ENCODE peak calls at places on chromosomes 5 and 9, in eight cellular contexts. Q is stomach; L is brain microvascular endothelial cell; O is fibroblast of villous mesenchyme; Y is lower lobe of right lung; H is WERI-Rb-1; A is CD8-positive, alpha-beta T cell; K is BJ. U is an unnamed sample.

GRCh38 chr5:56356121-56356875 is 123.2 kb upstream of the ANKRD55 start:
- DNase-seq in Q (no peak), L (no peak), O (peak; percentile 48), Y (no peak), H (no peak), A (no peak), K (no peak), U (no peak)

GRCh38 chr9:68574150-68574549 is 33.5 kb upstream of the TMEM252 start:
- DNase-seq in Q (no peak), L (no peak), O (no peak), Y (no peak), H (no peak), A (no peak), K (no peak), U (no peak)

GRCh38 chr5:12292610-12293204 is 388.5 kb upstream of the CTNND2 start:
- DNase-seq in Q (no peak), L (no peak), O (peak; percentile 4), Y (no peak), H (peak; percentile 23), A (no peak), K (no peak), U (peak; percentile 9)

GRCh38 chr9:7234144-7234543 is 476.4 kb downstream of the KDM4C start:
- DNase-seq in Q (no peak), L (peak; percentile 47), O (peak; percentile 42), Y (no peak), H (peak; percentile 32), A (no peak), K (no peak), U (peak; percentile 53)

GRCh38 chr5:163506726-163507125 is 1.3 kb downstream of the MAT2B start:
- DNase-seq in Q (no peak), L (peak; percentile 6), O (peak; percentile 56), Y (no peak), H (no peak), A (no peak), K (no peak), U (peak; percentile 31)

GRCh38 chr5:178113141-178113787 is at the start of gene N4BP3:
- DNase-seq in Q (peak; percentile 83), L (no peak), O (peak; percentile 38), Y (peak; percentile 74), H (peak; percentile 72), A (peak; percentile 73), K (no peak), U (peak; percentile 40)

GRCh38 chr5:148831590-148832565 is 5.5 kb downstream of the ADRB2 start:
- DNase-seq in Q (no peak), L (no peak), O (no peak), Y (no peak), H (no peak), A (no peak), K (no peak), U (no peak)

GRCh38 chr9:105091004-105091640 is 153.3 kb upstream of the SLC44A1 start:
- DNase-seq in Q (no peak), L (no peak), O (no peak), Y (no peak), H (no peak), A (no peak), K (no peak), U (no peak)

GRCh38 chr5:10319202-10319851 is 11.6 kb upstream of the CMBL start:
- DNase-seq in Q (no peak), L (peak; percentile 60), O (peak; percentile 92), Y (no peak), H (no peak), A (no peak), K (no peak), U (peak; percentile 71)

GRCh38 chr5:172905771-172906170 is 53.5 kb upstream of the RPL26L1 start:
- DNase-seq in Q (no peak), L (no peak), O (peak; percentile 47), Y (no peak), H (no peak), A (no peak), K (no peak), U (no peak)

GRCh38 chr5:3854069-3854741 is 258.6 kb downstream of the IRX1 start:
- DNase-seq in Q (no peak), L (no peak), O (no peak), Y (no peak), H (no peak), A (no peak), K (no peak), U (no peak)

GRCh38 chr9:86601697-86602096 is 247.5 kb upstream of the TUT7 start:
- DNase-seq in Q (no peak), L (no peak), O (peak; percentile 62), Y (no peak), H (no peak), A (no peak), K (no peak), U (no peak)

GRCh38 chr5:176770431-176770830 is 39.9 kb upstream of the UNC5A start:
- DNase-seq in Q (no peak), L (no peak), O (no peak), Y (no peak), H (no peak), A (no peak), K (no peak), U (no peak)

GRCh38 chr5:80275347-80275746 is 19.5 kb upstream of the SERINC5 start:
- DNase-seq in Q (no peak), L (no peak), O (peak; percentile 43), Y (no peak), H (no peak), A (no peak), K (no peak), U (peak; percentile 24)

GRCh38 chr5:81820315-81820636 is 69.4 kb upstream of the SSBP2 start:
- DNase-seq in Q (no peak), L (no peak), O (no peak), Y (no peak), H (no peak), A (no peak), K (no peak), U (no peak)

GRCh38 chr5:107933326-107933725 is 262.6 kb upstream of the EFNA5 start:
- DNase-seq in Q (no peak), L (no peak), O (no peak), Y (no peak), H (no peak), A (no peak), K (no peak), U (no peak)

GRCh38 chr9:111474385-111474784 is 9.8 kb downstream of the ECPAS start:
- DNase-seq in Q (no peak), L (no peak), O (no peak), Y (no peak), H (no peak), A (no peak), K (no peak), U (no peak)

GRCh38 chr5:1008451-1009358 is at the start of gene NKD2:
- DNase-seq in Q (peak; percentile 31), L (no peak), O (no peak), Y (peak; percentile 51), H (peak; percentile 61), A (peak; percentile 11), K (no peak), U (no peak)

GRCh38 chr9:81499021-81499454 is 190.3 kb downstream of the TLE1 start:
- DNase-seq in Q (no peak), L (peak; percentile 28), O (peak; percentile 76), Y (no peak), H (no peak), A (no peak), K (peak; percentile 75), U (peak; percentile 78)
- H3K4me3 ChIP-seq in Q (no peak overlapping the region), L (no peak overlapping the region), O (no peak overlapping the region), Y (no peak overlapping the region), H (no peak overlapping the region), A (no peak overlapping the region), K (no peak overlapping the region), U (no peak overlapping the region)

DNA sequence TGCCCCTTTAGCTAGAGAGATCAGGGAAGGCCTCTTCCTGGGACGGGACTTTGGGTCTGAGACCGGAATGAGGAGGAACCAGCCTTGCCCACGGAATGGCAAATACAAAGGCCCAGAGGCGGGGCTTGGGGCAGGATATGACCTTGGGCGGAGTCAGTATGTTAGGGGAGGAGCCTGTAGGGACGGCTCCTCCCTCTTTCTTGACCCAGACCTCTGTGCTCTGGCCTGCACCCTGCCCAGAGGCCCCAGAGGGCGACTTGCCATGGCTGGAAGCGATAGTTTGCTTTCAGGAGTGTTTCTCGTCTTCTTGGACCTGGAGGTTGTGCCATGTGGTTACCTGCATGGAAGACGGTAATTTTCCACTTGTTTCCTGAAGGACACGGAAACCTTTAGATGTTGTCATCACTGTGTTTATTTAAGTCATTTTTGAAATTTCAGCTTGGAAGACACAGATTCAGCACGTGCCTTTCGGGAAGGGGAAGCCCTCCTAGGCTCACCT is 85.6 kb downstream of the DAB2IP start:
- DNase-seq in Q (peak; percentile 91), L (no peak), O (no peak), Y (peak; percentile 83), H (no peak), A (no peak), K (no peak), U (no peak)
- H3K4me3 ChIP-seq in Q (peak overlapping the region; percentile 47), L (no peak overlapping the region), O (peak overlapping the region; percentile 47), Y (peak overlapping the region; percentile 58), H (no peak overlapping the region), A (no peak overlapping the region), K (no peak overlapping the region), U (no peak overlapping the region)

DNA sequence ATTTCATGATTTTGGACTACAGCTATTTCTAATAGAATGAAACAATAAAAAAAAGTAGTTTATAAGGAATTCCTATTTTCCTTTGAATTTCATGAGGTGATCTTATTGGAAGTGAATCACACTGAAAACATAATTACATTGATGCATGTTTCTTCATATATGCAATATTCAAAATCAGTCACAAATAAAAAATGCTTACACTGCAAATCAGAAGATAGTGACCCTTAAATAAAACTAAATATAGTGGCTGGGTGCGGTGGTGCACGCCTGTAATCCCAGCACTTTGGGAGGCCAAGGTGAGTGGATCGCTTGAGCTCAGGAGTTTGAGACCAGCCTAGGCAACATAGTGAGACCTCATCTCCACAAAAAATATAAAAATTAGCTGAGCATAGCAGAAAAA is 79.5 kb downstream of the CDC14B start:
- DNase-seq in Q (no peak), L (no peak), O (no peak), Y (no peak), H (no peak), A (no peak), K (no peak), U (no peak)
- H3K4me3 ChIP-seq in Q (no peak overlapping the region), L (no peak overlapping the region), O (no peak overlapping the region), Y (no peak overlapping the region), H (no peak overlapping the region), A (no peak overlapping the region), K (no peak overlapping the region), U (no peak overlapping the region)

GRCh38 chr5:124057815-124058231 is 545.8 kb downstream of the CSNK1G3 start:
- DNase-seq in Q (no peak), L (no peak), O (no peak), Y (no peak), H (no peak), A (no peak), K (no peak), U (no peak)
- H3K4me3 ChIP-seq in Q (no peak overlapping the region), L (no peak overlapping the region), O (no peak overlapping the region), Y (no peak overlapping the region), H (no peak overlapping the region), A (no peak overlapping the region), K (no peak overlapping the region), U (no peak overlapping the region)

GRCh38 chr5:159133041-159133741 is 33.5 kb upstream of the EBF1 start:
- DNase-seq in Q (no peak), L (peak; percentile 59), O (peak; percentile 84), Y (no peak), H (no peak), A (no peak), K (no peak), U (peak; percentile 90)
- H3K4me3 ChIP-seq in Q (no peak overlapping the region), L (no peak overlapping the region), O (peak overlapping the region; percentile 14), Y (no peak overlapping the region), H (no peak overlapping the region), A (no peak overlapping the region), K (no peak overlapping the region), U (no peak overlapping the region)

GRCh38 chr5:71457106-71457505 is 1.7 kb downstream of the BDP1 start:
- DNase-seq in Q (no peak), L (no peak), O (no peak), Y (no peak), H (no peak), A (no peak), K (no peak), U (no peak)
- H3K4me3 ChIP-seq in Q (no peak overlapping the region), L (peak overlapping the region; percentile 95), O (peak overlapping the region; percentile 98), Y (peak overlapping the region; percentile 89), H (peak overlapping the region; percentile 99), A (peak overlapping the region; percentile 84), K (no peak overlapping the region), U (no peak overlapping the region)

U was measured in cardiac fibroblast.